ENCODE peak calls at places on chromosomes 13 and 19, in four cellular contexts. C is colonic mucosa, X is putamen, Z is NCI-H1436. U is an unnamed sample.

GRCh38 chr19:52941941-52942370 is 18.7 kb upstream of the ZNF888 start:
- DNase-seq in X (no peak), C (peak), Z (peak), U (no peak)

GRCh38 chr13:105960326-105960725 is 575.1 kb downstream of the EFNB2 start:
- DNase-seq in C (no peak), Z (no peak), X (no peak), U (no peak)

GRCh38 chr19:45774765-45775164 is 5.7 kb upstream of the SIX5 start:
- DNase-seq in X (no peak), C (peak), Z (no peak), U (no peak)

GRCh38 chr13:95044452-95045205 is 256.6 kb downstream of the ABCC4 start:
- DNase-seq in C (no peak), X (no peak), Z (no peak), U (no peak)

GRCh38 chr19:19256072-19256969 is 16.8 kb downstream of the TM6SF2 start:
- DNase-seq in X (no peak), C (no peak), Z (no peak), U (no peak)

GRCh38 chr19:2983351-2984195 is 6.2 kb downstream of the TLE6 start:
- DNase-seq in C (peak), X (no peak), Z (no peak), U (peak)

GRCh38 chr19:5718579-5719273 is 1.2 kb downstream of the LONP1 start:
- DNase-seq in X (no peak), C (no peak), Z (peak), U (no peak)

GRCh38 chr13:40221460-40222201 is 444.8 kb downstream of the FOXO1 start:
- DNase-seq in X (no peak), C (no peak), Z (no peak), U (no peak)

GRCh38 chr13:74794147-74794546 is 659.9 kb upstream of the KLF12 start:
- DNase-seq in C (no peak), Z (no peak), X (no peak), U (no peak)

GRCh38 chr19:51040151-51040550 is 5.3 kb upstream of the KLK12 start:
- DNase-seq in Z (no peak), C (no peak), X (no peak), U (no peak)

GRCh38 chr13:73370066-73370465 is 311.3 kb downstream of the KLF5 start:
- DNase-seq in Z (no peak), C (no peak), X (no peak), U (no peak)

GRCh38 chr13:41722684-41723083 is 238.2 kb downstream of the VWA8 start:
- DNase-seq in X (no peak), C (no peak), Z (no peak), U (no peak)

GRCh38 chr19:18107235-18108083 is 9.9 kb downstream of the MAST3 start:
- DNase-seq in Z (no peak), C (no peak), X (no peak), U (no peak)

GRCh38 chr13:20191902-20192469 is 752 bp downstream of the GJB2 start:
- DNase-seq in X (no peak), Z (no peak), C (peak), U (no peak)

GRCh38 chr19:38849746-38850230 is at the start of gene HNRNPL:
- DNase-seq in C (peak), Z (no peak), X (no peak), U (no peak)

GRCh38 chr13:45742985-45743384 is 40.9 kb downstream of the CBY2 start:
- DNase-seq in C (no peak), Z (no peak), X (no peak), U (no peak)

GRCh38 chr13:95797016-95797415 is 120.1 kb downstream of the DNAJC3 start:
- DNase-seq in C (no peak), X (no peak), Z (no peak), U (no peak)

GRCh38 chr19:44648536-44649370 is 5.0 kb downstream of the PVR start:
- DNase-seq in X (no peak), Z (no peak), C (no peak), U (no peak)

GRCh38 chr13:109272595-109273325 is 513.6 kb downstream of the IRS2 start:
- DNase-seq in C (no peak), Z (no peak), X (no peak), U (no peak)

GRCh38 chr19:3580156-3580955 is 4.9 kb upstream of the GIPC3 start:
- DNase-seq in Z (no peak), X (no peak), C (no peak), U (no peak)

GRCh38 chr19:18063463-18063862 is 23.3 kb downstream of the IL12RB1 start:
- DNase-seq in X (no peak), C (no peak), Z (no peak), U (no peak)

GRCh38 chr19:29012457-29012856 is 200.5 kb downstream of the UQCRFS1 start:
- DNase-seq in X (no peak), C (no peak), Z (no peak), U (no peak)

GRCh38 chr19:50478901-50479715 is 2.5 kb upstream of the GARIN5A start:
- DNase-seq in X (no peak), C (no peak), Z (no peak), U (no peak)

GRCh38 chr19:45117167-45117594 is 24.2 kb downstream of the PPP1R37 start:
- DNase-seq in Z (peak), C (no peak), X (no peak), U (no peak)

GRCh38 chr13:82147526-82147925 is 1734.7 kb downstream of the SLITRK1 start:
- DNase-seq in Z (no peak), C (no peak), X (no peak), U (no peak)

GRCh38 chr19:18389736-18390074 is 3.7 kb downstream of the GDF15 start:
- DNase-seq in C (no peak), X (no peak), Z (no peak), U (no peak)

GRCh38 chr19:17681505-17682125 is 6.5 kb downstream of the UNC13A start:
- DNase-seq in Z (no peak), X (no peak), C (peak), U (no peak)

U was measured in NCI-H1417 treated with DMSO at 0.1 percent for 48 hours.